ENCODE peak calls at places on chromosomes 5 and 9, in nine cellular contexts. D, N, K, Y, X, P, V, F and I are unnamed samples.

GRCh38 chr5:88452820-88453219 is 184.2 kb upstream of the TMEM161B start:
- DNase-seq in D (no peak), N (no peak), K (no peak), Y (peak; percentile 17), X (no peak), P (no peak), V (no peak), F (no peak), I (no peak)

GRCh38 chr5:59661939-59662615 is 231.4 kb downstream of the PDE4D start:
- DNase-seq in D (no peak), N (no peak), K (no peak), Y (peak; percentile 75), X (no peak), P (no peak), V (no peak), F (peak; percentile 39), I (no peak)

GRCh38 chr5:107431536-107431935 is 239.2 kb downstream of the EFNA5 start:
- DNase-seq in D (no peak), N (no peak), K (no peak), Y (no peak), X (no peak), P (no peak), V (no peak), F (no peak), I (no peak)

GRCh38 chr5:170056561-170057267 is 49.0 kb upstream of the FOXI1 start:
- DNase-seq in D (no peak), N (no peak), K (no peak), Y (no peak), X (no peak), P (no peak), V (no peak), F (no peak), I (no peak)

GRCh38 chr9:36134761-36135505 is 1.6 kb upstream of the GLIPR2 start:
- DNase-seq in D (no peak), N (no peak), K (no peak), Y (no peak), X (no peak), P (no peak), V (no peak), F (no peak), I (no peak)

GRCh38 chr5:32163785-32164184 is 10.3 kb downstream of the GOLPH3 start:
- DNase-seq in D (no peak), N (no peak), K (no peak), Y (no peak), X (no peak), P (no peak), V (no peak), F (no peak), I (no peak)

GRCh38 chr5:87845734-87846133 is 422.9 kb downstream of the TMEM161B start:
- DNase-seq in D (no peak), N (no peak), K (no peak), Y (peak; percentile 52), X (peak; percentile 52), P (no peak), V (no peak), F (no peak), I (no peak)

GRCh38 chr9:124033348-124033747 is 21.8 kb downstream of the LHX2 start:
- DNase-seq in D (no peak), N (no peak), K (no peak), Y (no peak), X (no peak), P (no peak), V (no peak), F (no peak), I (no peak)

GRCh38 chr5:68304421-68305052 is 89.0 kb downstream of the PIK3R1 start:
- DNase-seq in D (no peak), N (peak; percentile 37), K (no peak), Y (peak; percentile 66), X (peak; percentile 28), P (no peak), V (no peak), F (peak; percentile 32), I (no peak)

GRCh38 chr5:150653145-150653761 is 7.8 kb upstream of the MYOZ3 start:
- DNase-seq in D (peak; percentile 9), N (no peak), K (no peak), Y (peak; percentile 69), X (no peak), P (no peak), V (no peak), F (peak; percentile 53), I (no peak)

DNA sequence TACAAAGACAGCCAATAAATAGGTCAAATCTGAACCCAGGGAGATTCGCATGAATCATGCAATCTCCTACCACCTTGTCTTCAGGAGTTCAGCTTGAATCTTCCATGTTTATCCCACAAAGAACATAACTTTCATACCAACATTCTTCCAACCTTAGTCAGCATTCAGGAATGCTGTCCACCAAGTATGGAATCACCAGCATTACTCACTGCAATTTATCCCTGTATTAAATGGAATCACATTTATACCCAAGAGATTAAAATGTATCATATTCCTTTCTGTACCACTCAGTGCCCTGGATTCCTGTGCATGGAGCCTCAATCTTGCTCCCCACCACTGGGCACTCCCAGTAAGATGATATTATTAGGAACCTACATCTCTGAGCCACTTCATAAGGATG is 162.6 kb downstream of the GLIS3 start:
- DNase-seq in D (no peak), N (peak; percentile 83), K (no peak), Y (peak; percentile 99), X (peak; percentile 48), P (peak; percentile 65), V (peak; percentile 71), F (peak; percentile 95), I (no peak)
- H3K27ac ChIP-seq in D (no peak overlapping the region), N (no peak overlapping the region), K (no peak overlapping the region), Y (peak overlapping the region; percentile 73), X (no peak overlapping the region), P (peak overlapping the region; percentile 85), V (peak overlapping the region; percentile 72), F (no peak overlapping the region), I (no peak overlapping the region)

GRCh38 chr5:37121027-37121426 is 128.1 kb downstream of the CPLANE1 start:
- DNase-seq in D (no peak), N (no peak), K (no peak), Y (no peak), X (no peak), P (no peak), V (no peak), F (no peak), I (no peak)
- H3K27ac ChIP-seq in D (no peak overlapping the region), N (no peak overlapping the region), K (no peak overlapping the region), Y (no peak overlapping the region), X (no peak overlapping the region), P (no peak overlapping the region), V (no peak overlapping the region), F (no peak overlapping the region), I (no peak overlapping the region)

GRCh38 chr5:133821311-133821741 is 147.1 kb downstream of the C5orf15 start:
- DNase-seq in D (no peak), N (peak; percentile 42), K (no peak), Y (no peak), X (no peak), P (no peak), V (no peak), F (no peak), I (no peak)
- H3K27ac ChIP-seq in D (no peak overlapping the region), N (no peak overlapping the region), K (no peak overlapping the region), Y (no peak overlapping the region), X (no peak overlapping the region), P (no peak overlapping the region), V (no peak overlapping the region), F (no peak overlapping the region), I (peak overlapping the region; percentile 89)

DNA sequence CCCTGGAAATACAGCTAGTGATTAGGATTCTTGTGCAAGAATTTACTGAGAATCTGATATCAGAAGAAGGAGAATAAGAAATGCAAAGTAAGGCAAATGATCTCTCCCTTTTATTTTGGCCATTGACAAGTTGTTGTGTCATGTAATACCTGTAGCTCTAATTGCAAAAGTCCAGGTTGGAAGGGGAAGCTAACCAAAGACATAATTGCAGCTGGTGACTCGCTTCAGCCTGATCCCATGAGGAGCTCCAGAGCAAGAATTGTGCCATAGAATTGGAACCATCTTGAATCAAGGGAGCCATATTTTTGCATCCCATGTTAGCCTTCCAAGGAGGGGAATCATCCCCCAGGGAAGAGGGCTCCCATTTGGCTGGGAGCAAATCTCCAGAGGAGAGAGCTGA is 149.6 kb upstream of the MOCS2 start:
- DNase-seq in D (no peak), N (no peak), K (no peak), Y (no peak), X (no peak), P (no peak), V (no peak), F (no peak), I (no peak)
- H3K27ac ChIP-seq in D (no peak overlapping the region), N (no peak overlapping the region), K (no peak overlapping the region), Y (no peak overlapping the region), X (no peak overlapping the region), P (no peak overlapping the region), V (no peak overlapping the region), F (no peak overlapping the region), I (no peak overlapping the region)

GRCh38 chr5:139687656-139688055 is 39.5 kb downstream of the CXXC5 start:
- DNase-seq in D (no peak), N (no peak), K (no peak), Y (no peak), X (no peak), P (no peak), V (no peak), F (no peak), I (no peak)
- H3K27ac ChIP-seq in D (peak overlapping the region; percentile 54), N (no peak overlapping the region), K (peak overlapping the region; percentile 32), Y (no peak overlapping the region), X (no peak overlapping the region), P (no peak overlapping the region), V (peak overlapping the region; percentile 62), F (no peak overlapping the region), I (peak overlapping the region; percentile 94)

DNA sequence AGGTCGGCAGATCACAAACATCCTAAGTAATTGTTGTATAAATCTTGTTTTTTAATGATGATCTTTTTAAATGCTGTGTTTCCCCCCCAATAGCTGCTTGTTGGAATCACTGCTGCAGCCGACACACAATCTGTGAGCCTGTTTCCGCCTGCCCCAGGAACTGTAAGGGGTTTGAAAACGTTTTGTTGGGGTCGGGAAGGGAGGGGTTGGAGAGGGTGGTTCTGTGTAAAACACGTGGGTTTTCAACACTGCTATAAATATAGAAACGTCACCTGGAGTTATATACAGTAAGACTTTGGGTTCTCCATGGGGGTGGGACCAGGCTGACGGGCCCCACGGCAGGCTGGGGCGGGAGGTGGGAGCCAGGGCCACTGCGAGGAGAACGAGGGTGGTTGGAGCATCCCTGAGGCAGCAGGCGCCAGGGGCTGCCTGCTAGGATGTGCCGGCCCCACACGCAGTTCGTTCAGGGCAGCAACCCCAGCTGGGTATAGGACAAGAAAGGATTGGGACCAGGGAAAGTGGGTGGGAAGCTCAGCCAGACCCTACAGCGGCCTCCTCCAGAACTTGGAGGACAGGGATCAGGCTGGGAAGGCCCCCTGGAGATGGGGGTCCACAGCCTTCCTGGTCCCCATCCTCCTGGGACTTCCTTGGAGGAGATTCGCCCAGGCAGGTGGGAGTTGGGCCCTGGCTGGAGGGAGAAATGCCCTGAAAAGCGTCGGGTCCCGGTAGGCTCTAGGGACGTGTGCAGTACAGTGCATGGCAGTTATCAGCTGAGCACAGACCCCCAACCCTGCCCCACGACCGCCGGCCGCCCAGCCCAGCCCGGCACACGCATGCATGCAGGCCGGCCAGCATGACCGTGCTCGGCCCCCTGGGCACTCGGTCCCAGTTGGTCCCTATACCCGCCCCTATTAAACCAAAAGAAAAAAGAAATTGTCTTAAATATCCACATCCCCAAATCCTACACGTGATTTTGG is 9.7 kb downstream of the RNF44 start:
- DNase-seq in D (no peak), N (no peak), K (no peak), Y (no peak), X (no peak), P (no peak), V (no peak), F (no peak), I (no peak)
- H3K27ac ChIP-seq in D (no peak overlapping the region), N (peak overlapping the region; percentile 96), K (no peak overlapping the region), Y (no peak overlapping the region), X (no peak overlapping the region), P (no peak overlapping the region), V (no peak overlapping the region), F (peak overlapping the region; percentile 41), I (no peak overlapping the region)

GRCh38 chr9:83066771-83067170 is 3.8 kb upstream of the RASEF start:
- DNase-seq in D (no peak), N (peak; percentile 69), K (no peak), Y (peak; percentile 98), X (no peak), P (no peak), V (no peak), F (no peak), I (no peak)
- H3K27ac ChIP-seq in D (no peak overlapping the region), N (no peak overlapping the region), K (no peak overlapping the region), Y (no peak overlapping the region), X (no peak overlapping the region), P (no peak overlapping the region), V (no peak overlapping the region), F (no peak overlapping the region), I (no peak overlapping the region)